ENCODE peak calls at places on chromosomes 2 and 18, in four cellular contexts. One of them, this sample, is unnamed.
A peak's percentile ranks its signal among the peaks of the same experiment; 100 is the strongest.

GRCh38 chr2:197097578-197098366 is 171.3 kb upstream of the PGAP1 start:
- DNase-seq in CD8-positive, alpha-beta T cell: no peak
- DNase-seq in AG04449: no peak
- DNase-seq in prostate gland: no peak
- DNase-seq in this sample: peak; percentile 99

GRCh38 chr2:180829261-180829660 is 151.1 kb upstream of the UBE2E3 start:
- DNase-seq in CD8-positive, alpha-beta T cell: no peak
- DNase-seq in prostate gland: no peak
- DNase-seq in AG04449: no peak
- DNase-seq in this sample: no peak

GRCh38 chr2:119483395-119483753 is 40.9 kb downstream of the SCTR start:
- DNase-seq in prostate gland: no peak
- DNase-seq in CD8-positive, alpha-beta T cell: no peak
- DNase-seq in AG04449: no peak
- DNase-seq in this sample: no peak

GRCh38 chr18:49100226-49100968 is 149.6 kb upstream of the SMAD7 start:
- DNase-seq in prostate gland: no peak
- DNase-seq in AG04449: no peak
- DNase-seq in CD8-positive, alpha-beta T cell: no peak
- DNase-seq in this sample: peak; percentile 43

GRCh38 chr18:54390838-54391237 is 33.1 kb downstream of the C18orf54 start:
- DNase-seq in prostate gland: no peak
- DNase-seq in AG04449: no peak
- DNase-seq in CD8-positive, alpha-beta T cell: no peak
- DNase-seq in this sample: peak; percentile 12

GRCh38 chr2:20208487-20208882 is 16.4 kb downstream of the SDC1 start:
- DNase-seq in AG04449: no peak
- DNase-seq in prostate gland: no peak
- DNase-seq in CD8-positive, alpha-beta T cell: no peak
- DNase-seq in this sample: peak; percentile 64

GRCh38 chr2:141021109-141021508 is 1109.7 kb downstream of the LRP1B start:
- DNase-seq in AG04449: peak; percentile 31
- DNase-seq in prostate gland: no peak
- DNase-seq in CD8-positive, alpha-beta T cell: no peak
- DNase-seq in this sample: peak; percentile 94

GRCh38 chr2:38603402-38604265 is 906 bp upstream of the HNRNPLL start:
- DNase-seq in AG04449: no peak
- DNase-seq in CD8-positive, alpha-beta T cell: peak; percentile 66
- DNase-seq in prostate gland: peak; percentile 69
- DNase-seq in this sample: peak; percentile 91

GRCh38 chr2:70089220-70089945 is 2.1 kb downstream of the PCBP1 start:
- DNase-seq in CD8-positive, alpha-beta T cell: no peak
- DNase-seq in AG04449: no peak
- DNase-seq in prostate gland: no peak
- DNase-seq in this sample: peak; percentile 42

GRCh38 chr2:237312021-237312755 is 101.8 kb downstream of the COL6A3 start:
- DNase-seq in AG04449: no peak
- DNase-seq in prostate gland: no peak
- DNase-seq in CD8-positive, alpha-beta T cell: no peak
- DNase-seq in this sample: no peak
- TF ChIP-seq CTCF in AG04449: no peak
- TF ChIP-seq CTCF in prostate gland: no peak
- TF ChIP-seq CTCF in CD8-positive, alpha-beta T cell: no peak
- TF ChIP-seq CTCF in this sample: no peak

DNA sequence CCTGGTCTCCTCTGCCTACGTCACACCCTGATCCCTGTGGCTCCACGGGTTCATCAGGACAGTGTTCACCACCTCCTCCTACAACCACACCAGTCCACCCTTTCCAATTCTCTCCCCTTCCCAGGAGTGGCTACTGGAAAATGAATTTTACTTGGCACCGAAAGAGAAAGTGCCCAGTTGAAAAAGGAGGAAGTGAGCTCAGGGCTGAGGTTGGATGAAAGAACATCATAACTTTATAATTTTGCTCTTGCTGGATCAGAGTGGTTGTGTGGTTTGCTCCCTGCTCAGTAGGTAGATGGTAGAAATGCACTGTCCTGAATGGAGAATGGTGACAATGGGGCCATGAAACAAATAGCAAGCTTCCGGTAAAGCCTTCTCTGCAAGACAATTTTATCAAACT is 140.3 kb upstream of the DDX18 start:
- DNase-seq in prostate gland: no peak
- DNase-seq in CD8-positive, alpha-beta T cell: no peak
- DNase-seq in AG04449: no peak
- DNase-seq in this sample: no peak
- H3K4me3 ChIP-seq in prostate gland: no peak overlapping the region
- H3K4me3 ChIP-seq in CD8-positive, alpha-beta T cell: no peak overlapping the region
- H3K4me3 ChIP-seq in AG04449: no peak overlapping the region
- H3K4me3 ChIP-seq in this sample: no peak overlapping the region

DNA sequence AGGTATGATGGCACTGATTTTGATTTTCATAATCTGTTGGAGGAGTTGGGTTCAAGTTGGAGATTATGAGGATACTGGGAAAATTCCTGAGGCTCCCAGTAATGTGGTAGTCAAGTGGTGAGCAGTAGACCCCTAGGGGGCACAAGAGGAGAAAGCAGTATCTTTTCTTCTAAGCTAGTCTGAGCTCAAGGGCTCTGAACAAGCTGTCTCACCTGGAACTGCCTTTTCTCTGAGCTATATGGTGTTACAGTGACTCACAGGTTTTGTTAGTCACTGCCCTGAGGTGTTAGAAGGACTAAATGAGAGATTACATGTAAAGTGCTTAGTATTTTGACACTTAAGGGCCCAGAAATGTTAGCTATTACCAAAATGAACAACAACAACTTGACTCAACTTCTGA is 42.2 kb downstream of the CD302 start:
- DNase-seq in prostate gland: no peak
- DNase-seq in AG04449: no peak
- DNase-seq in CD8-positive, alpha-beta T cell: no peak
- DNase-seq in this sample: peak; percentile 61
- TF ChIP-seq CTCF in prostate gland: no peak
- TF ChIP-seq CTCF in AG04449: no peak
- TF ChIP-seq CTCF in CD8-positive, alpha-beta T cell: no peak
- TF ChIP-seq CTCF in this sample: peak; percentile 68

GRCh38 chr2:36370281-36370680 is 14.7 kb downstream of the CRIM1 start:
- DNase-seq in CD8-positive, alpha-beta T cell: no peak
- DNase-seq in prostate gland: no peak
- DNase-seq in AG04449: no peak
- DNase-seq in this sample: no peak

GRCh38 chr2:36368438-36368837 is 12.9 kb downstream of the CRIM1 start:
- DNase-seq in AG04449: no peak
- DNase-seq in prostate gland: no peak
- DNase-seq in CD8-positive, alpha-beta T cell: no peak
- DNase-seq in this sample: no peak

GRCh38 chr2:36371070-36371962 is 15.7 kb downstream of the CRIM1 start:
- DNase-seq in CD8-positive, alpha-beta T cell: no peak
- DNase-seq in AG04449: no peak
- DNase-seq in prostate gland: no peak
- DNase-seq in this sample: peak; percentile 44

GRCh38 chr2:36369163-36369562 is 13.6 kb downstream of the CRIM1 start:
- DNase-seq in AG04449: no peak
- DNase-seq in prostate gland: no peak
- DNase-seq in CD8-positive, alpha-beta T cell: no peak
- DNase-seq in this sample: peak; percentile 3

DNA sequence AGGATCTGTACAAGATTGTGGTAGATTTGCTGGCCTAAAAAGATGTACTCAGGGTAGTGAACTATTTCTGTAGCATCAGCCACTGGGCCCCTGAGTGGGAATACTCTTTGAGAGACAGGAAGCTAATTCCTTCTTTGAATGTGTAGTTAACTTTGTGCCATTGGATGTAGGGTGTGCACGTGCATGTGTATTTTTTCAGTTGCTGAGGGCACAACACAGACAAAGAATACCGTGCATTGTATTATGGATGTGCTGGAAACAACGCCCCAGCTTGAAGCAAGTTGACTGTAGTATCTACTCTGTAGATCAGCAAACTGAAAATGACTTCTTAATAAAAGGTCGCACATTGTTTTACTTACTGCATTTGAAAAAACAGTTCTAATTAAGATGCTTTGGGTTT is 14.1 kb downstream of the CRIM1 start:
- DNase-seq in prostate gland: no peak
- DNase-seq in CD8-positive, alpha-beta T cell: no peak
- DNase-seq in AG04449: no peak
- DNase-seq in this sample: peak; percentile 9
- H3K4me3 ChIP-seq in prostate gland: no peak overlapping the region
- H3K4me3 ChIP-seq in CD8-positive, alpha-beta T cell: no peak overlapping the region
- H3K4me3 ChIP-seq in AG04449: no peak overlapping the region
- H3K4me3 ChIP-seq in this sample: no peak overlapping the region

DNA sequence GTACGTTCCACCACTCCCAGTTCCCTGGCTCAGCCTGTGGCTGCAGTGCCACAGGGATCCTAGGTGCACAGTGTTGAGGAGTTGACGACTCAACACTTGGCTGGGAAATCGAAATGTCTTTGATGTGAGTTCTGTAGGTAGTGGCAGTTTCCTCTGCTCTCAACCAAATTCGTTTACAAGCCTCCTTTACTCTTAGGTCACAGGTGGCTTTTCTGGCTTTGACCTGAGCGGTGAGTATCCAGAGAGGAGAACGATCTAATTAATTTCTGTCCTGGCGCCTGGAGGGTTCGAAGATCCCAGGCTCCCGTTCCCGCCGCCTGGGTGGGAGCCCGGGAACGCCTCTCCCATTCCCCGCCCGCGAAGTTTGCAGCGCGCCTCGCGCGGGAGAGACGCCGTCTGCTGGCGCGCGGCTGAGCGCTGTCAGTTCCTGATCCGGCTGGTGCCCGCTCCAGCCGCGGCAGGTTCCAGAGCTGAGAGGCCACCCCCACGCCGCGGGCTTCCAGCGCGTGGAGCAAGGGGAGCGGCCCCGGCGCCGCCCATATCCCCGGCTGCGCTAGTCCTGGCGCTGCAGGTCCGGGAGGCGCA is at the start of gene LAMA3:
- DNase-seq in AG04449: no peak
- DNase-seq in prostate gland: peak; percentile 60
- DNase-seq in CD8-positive, alpha-beta T cell: no peak
- DNase-seq in this sample: peak; percentile 18
- TF ChIP-seq CTCF in AG04449: peak; percentile 23
- TF ChIP-seq CTCF in prostate gland: peak; percentile 33
- TF ChIP-seq CTCF in CD8-positive, alpha-beta T cell: no peak
- TF ChIP-seq CTCF in this sample: no peak

DNA sequence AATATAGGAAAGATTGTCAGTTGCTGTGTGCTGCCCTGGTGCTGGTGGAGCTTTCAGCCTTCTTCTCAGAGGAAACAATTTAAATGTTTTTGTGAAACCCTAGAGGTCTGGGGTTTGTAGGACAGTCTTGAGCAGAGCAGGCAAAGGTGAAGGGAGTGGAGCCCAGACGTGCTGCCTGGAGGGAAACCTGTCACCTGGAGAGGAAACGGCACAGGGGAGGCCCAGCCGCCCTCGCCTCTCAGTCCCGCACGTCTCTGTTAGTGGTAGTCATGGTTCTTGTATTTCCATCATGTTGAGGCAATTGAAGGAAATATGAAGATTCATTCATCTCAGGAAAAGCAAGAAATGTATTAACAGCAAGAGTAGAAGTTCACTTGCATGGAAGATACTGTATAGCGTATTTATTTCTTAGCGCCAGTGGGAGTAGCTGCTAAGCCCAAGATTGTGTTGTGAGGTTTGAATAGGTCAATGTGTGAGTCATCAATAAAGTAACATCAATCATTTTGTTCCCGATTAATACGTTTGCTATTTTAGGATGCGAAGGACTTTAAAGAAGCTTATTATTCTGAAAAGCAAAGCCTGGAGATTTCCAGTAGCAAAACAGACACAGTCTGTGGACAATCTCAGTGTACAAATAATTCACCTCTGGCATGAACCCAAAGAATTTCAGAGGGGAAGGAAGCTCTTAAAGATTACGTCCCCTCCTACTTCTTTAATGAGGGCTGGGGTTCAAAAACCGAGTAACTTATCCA is 70.4 kb downstream of the LRRFIP1 start:
- DNase-seq in CD8-positive, alpha-beta T cell: no peak
- DNase-seq in prostate gland: no peak
- DNase-seq in AG04449: no peak
- DNase-seq in this sample: peak; percentile 58
- H3K4me3 ChIP-seq in CD8-positive, alpha-beta T cell: peak overlapping the region; percentile 1
- H3K4me3 ChIP-seq in prostate gland: no peak overlapping the region
- H3K4me3 ChIP-seq in AG04449: no peak overlapping the region
- H3K4me3 ChIP-seq in this sample: no peak overlapping the region

GRCh38 chr2:235636471-235637005 is 142.7 kb downstream of the AGAP1 start:
- DNase-seq in CD8-positive, alpha-beta T cell: no peak
- DNase-seq in prostate gland: no peak
- DNase-seq in AG04449: no peak
- DNase-seq in this sample: no peak

GRCh38 chr2:235639885-235640284 is 146.0 kb downstream of the AGAP1 start:
- DNase-seq in AG04449: no peak
- DNase-seq in prostate gland: no peak
- DNase-seq in CD8-positive, alpha-beta T cell: no peak
- DNase-seq in this sample: no peak

GRCh38 chr2:235639387-235639786 is 145.5 kb downstream of the AGAP1 start:
- DNase-seq in CD8-positive, alpha-beta T cell: no peak
- DNase-seq in prostate gland: no peak
- DNase-seq in AG04449: peak; percentile 57
- DNase-seq in this sample: peak; percentile 92

GRCh38 chr2:235637906-235638305 is 144.1 kb downstream of the AGAP1 start:
- DNase-seq in prostate gland: no peak
- DNase-seq in CD8-positive, alpha-beta T cell: no peak
- DNase-seq in AG04449: no peak
- DNase-seq in this sample: no peak

DNA sequence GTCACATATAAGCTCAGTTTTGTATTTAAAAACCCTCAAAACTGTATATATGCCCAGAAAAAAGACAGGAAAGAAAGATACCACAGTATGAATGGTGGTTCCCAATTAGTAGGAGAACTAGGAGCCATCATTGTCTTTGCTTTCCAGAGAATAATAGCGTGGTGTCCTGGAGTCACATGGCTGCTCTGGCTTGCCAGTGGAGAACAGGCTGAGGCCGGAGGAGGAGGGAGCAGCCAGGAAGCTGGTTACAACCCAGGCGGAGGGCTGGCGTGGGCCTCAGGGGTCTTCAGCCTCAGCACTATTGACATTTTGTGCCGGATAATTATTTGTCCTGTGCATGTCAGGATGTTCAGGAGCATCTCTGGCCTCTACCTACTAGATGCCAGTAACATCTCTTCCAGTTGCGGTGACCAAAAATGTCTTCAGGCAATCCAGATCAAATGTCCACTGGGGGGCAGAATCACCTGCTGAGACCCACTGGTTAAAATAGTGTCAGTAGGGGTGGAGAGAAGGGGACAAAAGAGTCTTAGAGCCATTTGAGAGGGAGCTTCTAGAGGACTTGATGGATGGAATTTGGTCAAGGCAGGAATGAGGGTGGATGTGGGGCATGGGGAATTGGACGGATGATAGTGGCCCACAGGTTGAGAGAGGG is 144.8 kb downstream of the AGAP1 start:
- DNase-seq in AG04449: no peak
- DNase-seq in prostate gland: no peak
- DNase-seq in CD8-positive, alpha-beta T cell: no peak
- DNase-seq in this sample: no peak
- TF ChIP-seq CTCF in AG04449: no peak
- TF ChIP-seq CTCF in prostate gland: no peak
- TF ChIP-seq CTCF in CD8-positive, alpha-beta T cell: no peak
- TF ChIP-seq CTCF in this sample: peak; percentile 27

DNA sequence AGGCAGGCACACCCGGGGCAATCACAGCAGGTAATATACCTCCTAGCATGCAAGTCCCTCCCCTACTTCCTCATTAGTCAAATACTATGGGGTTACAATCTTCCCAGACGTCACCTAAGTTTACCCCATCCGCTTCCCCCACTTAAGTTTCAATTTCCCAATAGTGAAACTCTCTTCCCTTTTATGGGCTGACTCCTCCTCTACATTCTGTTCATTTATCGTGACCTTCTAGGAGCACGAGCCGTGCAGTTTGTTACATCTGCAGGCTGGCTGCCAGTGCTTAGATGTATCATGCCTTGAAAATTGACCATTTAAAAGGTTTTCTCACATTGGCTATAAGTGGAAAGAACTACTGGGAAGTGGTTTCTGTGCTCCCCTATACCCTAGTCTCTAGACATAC is 1357.8 kb upstream of the CRIM1 start:
- DNase-seq in CD8-positive, alpha-beta T cell: no peak
- DNase-seq in prostate gland: no peak
- DNase-seq in AG04449: no peak
- DNase-seq in this sample: no peak
- H3K4me3 ChIP-seq in CD8-positive, alpha-beta T cell: no peak overlapping the region
- H3K4me3 ChIP-seq in prostate gland: no peak overlapping the region
- H3K4me3 ChIP-seq in AG04449: no peak overlapping the region
- H3K4me3 ChIP-seq in this sample: no peak overlapping the region